ENCODE peak calls at places on chromosomes 6 and 20, in five cellular contexts. One of them, this sample, is unnamed.

GRCh38 chr20:46139243-46139889 is 21.3 kb downstream of the CD40 start:
- DNase-seq in activated CD4-positive, alpha-beta T cell treated with anti-CD3 and anti-CD28 coated beads, Interleukin-2, amount 50 U/mL, for 1 hour: no peak
- DNase-seq in NCI-H1436: no peak
- DNase-seq in hypothalamus: no peak
- DNase-seq in iris pigment epithelial cell: no peak
- DNase-seq in this sample: peak

GRCh38 chr20:11205769-11206362 is 532.1 kb upstream of the JAG1 start:
- DNase-seq in activated CD4-positive, alpha-beta T cell treated with anti-CD3 and anti-CD28 coated beads, Interleukin-2, amount 50 U/mL, for 1 hour: no peak
- DNase-seq in NCI-H1436: no peak
- DNase-seq in hypothalamus: no peak
- DNase-seq in iris pigment epithelial cell: no peak
- DNase-seq in this sample: no peak

GRCh38 chr6:6856538-6857523 is 250.9 kb upstream of the RREB1 start:
- DNase-seq in activated CD4-positive, alpha-beta T cell treated with anti-CD3 and anti-CD28 coated beads, Interleukin-2, amount 50 U/mL, for 1 hour: peak
- DNase-seq in NCI-H1436: no peak
- DNase-seq in hypothalamus: no peak
- DNase-seq in iris pigment epithelial cell: peak
- DNase-seq in this sample: no peak

GRCh38 chr6:43990627-43991619 is 136.3 kb downstream of the MRPL14 start:
- DNase-seq in activated CD4-positive, alpha-beta T cell treated with anti-CD3 and anti-CD28 coated beads, Interleukin-2, amount 50 U/mL, for 1 hour: no peak
- DNase-seq in NCI-H1436: no peak
- DNase-seq in hypothalamus: no peak
- DNase-seq in iris pigment epithelial cell: peak
- DNase-seq in this sample: peak

GRCh38 chr20:45011108-45011526 is 44.8 kb downstream of the STK4 start:
- DNase-seq in activated CD4-positive, alpha-beta T cell treated with anti-CD3 and anti-CD28 coated beads, Interleukin-2, amount 50 U/mL, for 1 hour: peak
- DNase-seq in NCI-H1436: peak
- DNase-seq in hypothalamus: no peak
- DNase-seq in iris pigment epithelial cell: peak
- DNase-seq in this sample: peak

GRCh38 chr20:22438926-22439325 is 145.4 kb downstream of the FOXA2 start:
- DNase-seq in activated CD4-positive, alpha-beta T cell treated with anti-CD3 and anti-CD28 coated beads, Interleukin-2, amount 50 U/mL, for 1 hour: no peak
- DNase-seq in NCI-H1436: no peak
- DNase-seq in hypothalamus: no peak
- DNase-seq in iris pigment epithelial cell: no peak
- DNase-seq in this sample: no peak

GRCh38 chr20:21661488-21662055 is 43.9 kb upstream of the PAX1 start:
- DNase-seq in activated CD4-positive, alpha-beta T cell treated with anti-CD3 and anti-CD28 coated beads, Interleukin-2, amount 50 U/mL, for 1 hour: no peak
- DNase-seq in NCI-H1436: no peak
- DNase-seq in hypothalamus: no peak
- DNase-seq in iris pigment epithelial cell: no peak
- DNase-seq in this sample: no peak

GRCh38 chr20:46811328-46812084 is 83.1 kb upstream of the EYA2 start:
- DNase-seq in activated CD4-positive, alpha-beta T cell treated with anti-CD3 and anti-CD28 coated beads, Interleukin-2, amount 50 U/mL, for 1 hour: no peak
- DNase-seq in NCI-H1436: peak
- DNase-seq in hypothalamus: no peak
- DNase-seq in iris pigment epithelial cell: no peak
- DNase-seq in this sample: peak

GRCh38 chr6:3698021-3698420 is 53.5 kb downstream of the PXDC1 start:
- DNase-seq in activated CD4-positive, alpha-beta T cell treated with anti-CD3 and anti-CD28 coated beads, Interleukin-2, amount 50 U/mL, for 1 hour: no peak
- DNase-seq in NCI-H1436: no peak
- DNase-seq in hypothalamus: no peak
- DNase-seq in iris pigment epithelial cell: peak
- DNase-seq in this sample: no peak

GRCh38 chr6:117548797-117549301 is 53.5 kb downstream of the GOPC start:
- DNase-seq in activated CD4-positive, alpha-beta T cell treated with anti-CD3 and anti-CD28 coated beads, Interleukin-2, amount 50 U/mL, for 1 hour: peak
- DNase-seq in NCI-H1436: no peak
- DNase-seq in hypothalamus: no peak
- DNase-seq in iris pigment epithelial cell: peak
- DNase-seq in this sample: peak

GRCh38 chr20:37901667-37902503 is 1.0 kb upstream of the VSTM2L start:
- DNase-seq in activated CD4-positive, alpha-beta T cell treated with anti-CD3 and anti-CD28 coated beads, Interleukin-2, amount 50 U/mL, for 1 hour: no peak
- DNase-seq in NCI-H1436: peak
- DNase-seq in hypothalamus: no peak
- DNase-seq in iris pigment epithelial cell: peak
- DNase-seq in this sample: peak

GRCh38 chr20:63819224-63819917 is 11.7 kb downstream of the ZBTB46 start:
- DNase-seq in activated CD4-positive, alpha-beta T cell treated with anti-CD3 and anti-CD28 coated beads, Interleukin-2, amount 50 U/mL, for 1 hour: no peak
- DNase-seq in NCI-H1436: no peak
- DNase-seq in hypothalamus: no peak
- DNase-seq in iris pigment epithelial cell: no peak
- DNase-seq in this sample: no peak

GRCh38 chr20:53146201-53146891 is 174.2 kb downstream of the TSHZ2 start:
- DNase-seq in activated CD4-positive, alpha-beta T cell treated with anti-CD3 and anti-CD28 coated beads, Interleukin-2, amount 50 U/mL, for 1 hour: no peak
- DNase-seq in NCI-H1436: no peak
- DNase-seq in hypothalamus: no peak
- DNase-seq in iris pigment epithelial cell: no peak
- DNase-seq in this sample: no peak

GRCh38 chr6:110485461-110485860 is 9.0 kb upstream of the SLC22A16 start:
- DNase-seq in activated CD4-positive, alpha-beta T cell treated with anti-CD3 and anti-CD28 coated beads, Interleukin-2, amount 50 U/mL, for 1 hour: no peak
- DNase-seq in NCI-H1436: no peak
- DNase-seq in hypothalamus: no peak
- DNase-seq in iris pigment epithelial cell: peak
- DNase-seq in this sample: no peak

GRCh38 chr6:16236648-16237199 is 1.7 kb upstream of the GMPR start:
- DNase-seq in activated CD4-positive, alpha-beta T cell treated with anti-CD3 and anti-CD28 coated beads, Interleukin-2, amount 50 U/mL, for 1 hour: no peak
- DNase-seq in NCI-H1436: no peak
- DNase-seq in hypothalamus: no peak
- DNase-seq in iris pigment epithelial cell: peak
- DNase-seq in this sample: no peak

GRCh38 chr20:63520939-63521601 is 505 bp downstream of the PPDPF start:
- DNase-seq in activated CD4-positive, alpha-beta T cell treated with anti-CD3 and anti-CD28 coated beads, Interleukin-2, amount 50 U/mL, for 1 hour: peak
- DNase-seq in NCI-H1436: peak
- DNase-seq in hypothalamus: peak
- DNase-seq in iris pigment epithelial cell: peak
- DNase-seq in this sample: peak

GRCh38 chr20:44247131-44247571 is at the start of gene GDAP1L1:
- DNase-seq in activated CD4-positive, alpha-beta T cell treated with anti-CD3 and anti-CD28 coated beads, Interleukin-2, amount 50 U/mL, for 1 hour: no peak
- DNase-seq in NCI-H1436: peak
- DNase-seq in hypothalamus: peak
- DNase-seq in iris pigment epithelial cell: no peak
- DNase-seq in this sample: peak

GRCh38 chr20:40414843-40415615 is 274.0 kb downstream of the MAFB start:
- DNase-seq in activated CD4-positive, alpha-beta T cell treated with anti-CD3 and anti-CD28 coated beads, Interleukin-2, amount 50 U/mL, for 1 hour: no peak
- DNase-seq in NCI-H1436: no peak
- DNase-seq in hypothalamus: no peak
- DNase-seq in iris pigment epithelial cell: no peak
- DNase-seq in this sample: no peak

GRCh38 chr20:35001596-35002362 is 46.1 kb downstream of the MYH7B start:
- DNase-seq in activated CD4-positive, alpha-beta T cell treated with anti-CD3 and anti-CD28 coated beads, Interleukin-2, amount 50 U/mL, for 1 hour: no peak
- DNase-seq in NCI-H1436: no peak
- DNase-seq in hypothalamus: no peak
- DNase-seq in iris pigment epithelial cell: no peak
- DNase-seq in this sample: no peak

GRCh38 chr20:14142171-14142570 is 146.9 kb downstream of the MACROD2 start:
- DNase-seq in activated CD4-positive, alpha-beta T cell treated with anti-CD3 and anti-CD28 coated beads, Interleukin-2, amount 50 U/mL, for 1 hour: no peak
- DNase-seq in NCI-H1436: peak
- DNase-seq in hypothalamus: no peak
- DNase-seq in iris pigment epithelial cell: peak
- DNase-seq in this sample: peak

GRCh38 chr6:84773133-84773430 is 8.7 kb upstream of the TBX18 start:
- DNase-seq in activated CD4-positive, alpha-beta T cell treated with anti-CD3 and anti-CD28 coated beads, Interleukin-2, amount 50 U/mL, for 1 hour: no peak
- DNase-seq in NCI-H1436: no peak
- DNase-seq in hypothalamus: no peak
- DNase-seq in iris pigment epithelial cell: no peak
- DNase-seq in this sample: no peak

GRCh38 chr6:158868122-158868480 is 48.9 kb upstream of the EZR start:
- DNase-seq in activated CD4-positive, alpha-beta T cell treated with anti-CD3 and anti-CD28 coated beads, Interleukin-2, amount 50 U/mL, for 1 hour: no peak
- DNase-seq in NCI-H1436: no peak
- DNase-seq in hypothalamus: no peak
- DNase-seq in iris pigment epithelial cell: no peak
- DNase-seq in this sample: no peak

GRCh38 chr20:36703530-36703929 is 42.4 kb downstream of the NDRG3 start:
- DNase-seq in activated CD4-positive, alpha-beta T cell treated with anti-CD3 and anti-CD28 coated beads, Interleukin-2, amount 50 U/mL, for 1 hour: no peak
- DNase-seq in NCI-H1436: no peak
- DNase-seq in hypothalamus: no peak
- DNase-seq in iris pigment epithelial cell: no peak
- DNase-seq in this sample: no peak

GRCh38 chr20:48835390-48835789 is 7.6 kb upstream of the PREX1 start:
- DNase-seq in activated CD4-positive, alpha-beta T cell treated with anti-CD3 and anti-CD28 coated beads, Interleukin-2, amount 50 U/mL, for 1 hour: no peak
- DNase-seq in NCI-H1436: no peak
- DNase-seq in hypothalamus: no peak
- DNase-seq in iris pigment epithelial cell: no peak
- DNase-seq in this sample: no peak

GRCh38 chr6:105678516-105678915 is 275.6 kb upstream of the PREP start:
- DNase-seq in activated CD4-positive, alpha-beta T cell treated with anti-CD3 and anti-CD28 coated beads, Interleukin-2, amount 50 U/mL, for 1 hour: no peak
- DNase-seq in NCI-H1436: no peak
- DNase-seq in hypothalamus: no peak
- DNase-seq in iris pigment epithelial cell: peak
- DNase-seq in this sample: no peak

GRCh38 chr6:87155920-87156600 is 695 bp downstream of the ZNF292 start:
- DNase-seq in activated CD4-positive, alpha-beta T cell treated with anti-CD3 and anti-CD28 coated beads, Interleukin-2, amount 50 U/mL, for 1 hour: peak
- DNase-seq in NCI-H1436: peak
- DNase-seq in hypothalamus: no peak
- DNase-seq in iris pigment epithelial cell: peak
- DNase-seq in this sample: peak

GRCh38 chr6:16769131-16769985 is 8.1 kb upstream of the ATXN1 start:
- DNase-seq in activated CD4-positive, alpha-beta T cell treated with anti-CD3 and anti-CD28 coated beads, Interleukin-2, amount 50 U/mL, for 1 hour: peak
- DNase-seq in NCI-H1436: no peak
- DNase-seq in hypothalamus: no peak
- DNase-seq in iris pigment epithelial cell: peak
- DNase-seq in this sample: no peak

GRCh38 chr6:109478848-109479624 is 4.0 kb downstream of the ZBTB24 start:
- DNase-seq in activated CD4-positive, alpha-beta T cell treated with anti-CD3 and anti-CD28 coated beads, Interleukin-2, amount 50 U/mL, for 1 hour: no peak
- DNase-seq in NCI-H1436: no peak
- DNase-seq in hypothalamus: no peak
- DNase-seq in iris pigment epithelial cell: no peak
- DNase-seq in this sample: no peak

GRCh38 chr20:22438346-22438745 is 146.0 kb downstream of the FOXA2 start:
- DNase-seq in activated CD4-positive, alpha-beta T cell treated with anti-CD3 and anti-CD28 coated beads, Interleukin-2, amount 50 U/mL, for 1 hour: no peak
- DNase-seq in NCI-H1436: no peak
- DNase-seq in hypothalamus: no peak
- DNase-seq in iris pigment epithelial cell: no peak
- DNase-seq in this sample: no peak

GRCh38 chr6:42352856-42353564 is 98.7 kb downstream of the TRERF1 start:
- DNase-seq in activated CD4-positive, alpha-beta T cell treated with anti-CD3 and anti-CD28 coated beads, Interleukin-2, amount 50 U/mL, for 1 hour: no peak
- DNase-seq in NCI-H1436: no peak
- DNase-seq in hypothalamus: no peak
- DNase-seq in iris pigment epithelial cell: peak
- DNase-seq in this sample: no peak

GRCh38 chr6:83908813-83909212 is 49.3 kb downstream of the CYB5R4 start:
- DNase-seq in activated CD4-positive, alpha-beta T cell treated with anti-CD3 and anti-CD28 coated beads, Interleukin-2, amount 50 U/mL, for 1 hour: no peak
- DNase-seq in NCI-H1436: no peak
- DNase-seq in hypothalamus: no peak
- DNase-seq in iris pigment epithelial cell: peak
- DNase-seq in this sample: no peak

GRCh38 chr20:16821211-16822089 is 73.3 kb downstream of the OTOR start:
- DNase-seq in activated CD4-positive, alpha-beta T cell treated with anti-CD3 and anti-CD28 coated beads, Interleukin-2, amount 50 U/mL, for 1 hour: no peak
- DNase-seq in NCI-H1436: no peak
- DNase-seq in hypothalamus: no peak
- DNase-seq in iris pigment epithelial cell: peak
- DNase-seq in this sample: peak

GRCh38 chr6:137942736-137943135 is 75.7 kb downstream of the TNFAIP3 start:
- DNase-seq in activated CD4-positive, alpha-beta T cell treated with anti-CD3 and anti-CD28 coated beads, Interleukin-2, amount 50 U/mL, for 1 hour: no peak
- DNase-seq in NCI-H1436: no peak
- DNase-seq in hypothalamus: no peak
- DNase-seq in iris pigment epithelial cell: no peak
- DNase-seq in this sample: no peak

GRCh38 chr6:26571592-26572296 is 25.0 kb upstream of the ABT1 start:
- DNase-seq in activated CD4-positive, alpha-beta T cell treated with anti-CD3 and anti-CD28 coated beads, Interleukin-2, amount 50 U/mL, for 1 hour: no peak
- DNase-seq in NCI-H1436: peak
- DNase-seq in hypothalamus: no peak
- DNase-seq in iris pigment epithelial cell: peak
- DNase-seq in this sample: peak

GRCh38 chr6:112010328-112010727 is 43.6 kb upstream of the CCN6 start:
- DNase-seq in activated CD4-positive, alpha-beta T cell treated with anti-CD3 and anti-CD28 coated beads, Interleukin-2, amount 50 U/mL, for 1 hour: no peak
- DNase-seq in NCI-H1436: no peak
- DNase-seq in hypothalamus: no peak
- DNase-seq in iris pigment epithelial cell: no peak
- DNase-seq in this sample: no peak

GRCh38 chr6:169906004-169906740 is 154.8 kb downstream of the ERMARD start:
- DNase-seq in activated CD4-positive, alpha-beta T cell treated with anti-CD3 and anti-CD28 coated beads, Interleukin-2, amount 50 U/mL, for 1 hour: no peak
- DNase-seq in NCI-H1436: no peak
- DNase-seq in hypothalamus: no peak
- DNase-seq in iris pigment epithelial cell: no peak
- DNase-seq in this sample: no peak

This sample was measured in COR-L47.